ENCODE peak calls at places on chromosome X, in eight cellular contexts. W is GM12865, H is small intestine, Z is choroid plexus epithelial cell, X is BE2C, I is hepatocyte, R is ovary, S is GM06990. B is an unnamed sample.

GRCh38 chrX:99384594-99385374 is 1025.3 kb downstream of the PCDH19 start:
- DNase-seq in W (no peak), H (no peak), Z (no peak), X (no peak), I (no peak), R (no peak), S (no peak), B (no peak)

GRCh38 chrX:150165776-150166610 is 197.1 kb upstream of the MAMLD1 start:
- DNase-seq in W (no peak), H (no peak), Z (no peak), X (no peak), I (no peak), R (no peak), S (no peak), B (no peak)

GRCh38 chrX:29257516-29257915 is 670.3 kb downstream of the IL1RAPL1 start:
- DNase-seq in W (no peak), H (no peak), Z (peak; percentile 66), X (no peak), I (no peak), R (no peak), S (no peak), B (peak; percentile 2)

GRCh38 chrX:1673337-1673736 is 58.5 kb downstream of the ASMT start:
- DNase-seq in W (peak; percentile 52), H (peak; percentile 26), Z (peak; percentile 48), X (no peak), I (peak; percentile 29), R (no peak), S (no peak), B (peak; percentile 22)

GRCh38 chrX:3811331-3812311 is 98.2 kb upstream of the PRKX start:
- DNase-seq in W (peak; percentile 87), H (peak; percentile 35), Z (peak; percentile 69), X (peak; percentile 14), I (peak; percentile 52), R (peak; percentile 34), S (peak; percentile 57), B (peak; percentile 50)

GRCh38 chrX:41333744-41333993 is 293 bp upstream of the DDX3X start:
- DNase-seq in W (peak; percentile 92), H (peak; percentile 73), Z (peak; percentile 85), X (no peak), I (peak; percentile 81), R (peak; percentile 86), S (no peak), B (peak; percentile 83)

GRCh38 chrX:149830192-149830873 is 48.6 kb downstream of the MAGEA9 start:
- DNase-seq in W (peak; percentile 20), H (no peak), Z (peak; percentile 50), X (no peak), I (peak; percentile 33), R (peak; percentile 20), S (peak; percentile 72), B (peak; percentile 21)

GRCh38 chrX:114774691-114775090 is 190.8 kb downstream of the HTR2C start:
- DNase-seq in W (no peak), H (no peak), Z (peak; percentile 17), X (peak; percentile 24), I (peak; percentile 11), R (no peak), S (no peak), B (peak; percentile 1)

GRCh38 chrX:68261060-68261672 is 172.1 kb downstream of the OPHN1 start:
- DNase-seq in W (no peak), H (no peak), Z (peak; percentile 22), X (no peak), I (no peak), R (no peak), S (no peak), B (peak; percentile 15)

GRCh38 chrX:109632906-109633504 is 8.0 kb upstream of the KCNE5 start:
- DNase-seq in W (no peak), H (peak; percentile 5), Z (peak; percentile 53), X (peak; percentile 20), I (peak; percentile 30), R (no peak), S (no peak), B (peak; percentile 8)

GRCh38 chrX:148049441-148049840 is 68.3 kb downstream of the FMR1NB start:
- DNase-seq in W (peak; percentile 45), H (peak; percentile 11), Z (peak; percentile 54), X (no peak), I (peak; percentile 46), R (no peak), S (peak; percentile 9), B (peak; percentile 23)

GRCh38 chrX:57595381-57595811 is 3.6 kb downstream of the ZXDB start:
- DNase-seq in W (peak; percentile 16), H (peak; percentile 1), Z (peak; percentile 80), X (no peak), I (no peak), R (peak; percentile 56), S (no peak), B (peak; percentile 83)

DNA sequence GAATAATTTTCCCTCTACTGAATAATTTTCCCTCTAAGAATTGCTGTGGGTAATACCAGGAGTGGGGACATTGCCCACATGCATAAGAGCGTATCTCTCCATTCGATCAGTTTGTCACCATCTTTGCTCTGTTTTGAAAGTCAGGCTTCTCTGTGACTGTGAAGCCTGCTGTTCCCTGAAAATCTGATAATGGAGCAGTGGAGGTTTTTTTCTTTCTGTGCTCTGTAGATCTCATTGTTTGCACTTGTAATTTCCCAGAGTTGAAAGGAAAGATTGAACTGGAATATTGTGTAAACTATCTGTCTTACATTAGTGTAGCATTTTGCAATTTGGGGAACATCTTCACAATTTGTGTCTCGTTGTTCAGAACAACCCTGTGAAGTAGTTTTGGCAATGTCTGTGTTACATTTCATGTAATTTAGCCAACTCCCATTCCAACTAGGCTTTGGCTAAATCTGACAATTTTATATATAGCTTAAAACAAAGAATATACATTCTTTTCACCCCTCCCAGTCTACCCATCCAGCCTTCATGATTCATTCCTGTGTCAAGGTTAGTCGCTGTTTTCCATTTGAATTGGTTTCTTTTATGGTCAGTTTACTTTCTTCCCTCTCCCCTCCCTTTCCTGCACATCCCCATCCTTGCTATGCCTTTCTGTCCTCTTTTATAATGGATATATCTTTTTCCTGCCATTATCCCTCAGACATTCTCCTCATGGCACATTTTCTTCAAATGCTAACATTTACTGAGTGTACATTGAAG is 4.5 kb downstream of the ZXDB start:
- DNase-seq in W (no peak), H (no peak), Z (no peak), X (no peak), I (no peak), R (no peak), S (no peak), B (no peak)
- H3K4me3 ChIP-seq in W (no peak overlapping the region), H (no peak overlapping the region), Z (peak overlapping the region; percentile 3), X (peak overlapping the region; percentile 56), I (peak overlapping the region; percentile 6), R (no peak overlapping the region), S (peak overlapping the region; percentile 5), B (no peak overlapping the region)

DNA sequence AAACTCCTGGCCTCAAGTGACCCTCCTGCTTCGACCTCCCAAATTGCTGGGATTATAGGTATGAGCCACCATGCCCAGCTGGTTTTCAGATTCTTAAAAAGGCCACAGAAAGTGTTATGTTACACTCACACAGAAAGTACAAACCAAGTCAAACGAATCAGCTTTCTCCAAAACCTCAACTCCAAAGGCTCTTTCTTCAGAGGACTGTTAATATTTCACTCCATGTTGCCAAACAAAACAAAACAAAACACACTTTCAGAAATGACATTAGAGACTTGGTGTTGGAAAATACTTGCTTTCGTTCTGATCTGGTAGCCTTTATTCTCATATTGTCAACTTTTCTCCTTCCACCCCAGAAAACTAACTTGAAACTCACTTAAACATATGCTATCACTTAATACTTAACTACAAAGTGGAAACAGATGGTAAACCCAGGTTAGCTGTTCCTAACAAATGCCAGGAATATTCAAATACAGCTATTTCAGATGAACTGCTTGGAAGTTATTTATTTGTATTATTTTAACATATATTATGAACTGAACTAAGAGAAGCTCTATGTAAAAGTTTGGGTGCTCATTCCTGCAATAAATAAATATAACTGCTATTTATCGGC is 34.7 kb downstream of the RLIM start:
- DNase-seq in W (no peak), H (no peak), Z (peak; percentile 56), X (no peak), I (no peak), R (no peak), S (no peak), B (peak; percentile 52)
- H3K4me3 ChIP-seq in W (no peak overlapping the region), H (no peak overlapping the region), Z (no peak overlapping the region), X (no peak overlapping the region), I (no peak overlapping the region), R (no peak overlapping the region), S (no peak overlapping the region), B (no peak overlapping the region)

GRCh38 chrX:23908219-23909003 is 605 bp downstream of the CXorf58 start:
- DNase-seq in W (peak; percentile 27), H (no peak), Z (no peak), X (no peak), I (peak; percentile 58), R (no peak), S (no peak), B (no peak)

GRCh38 chrX:23911436-23911835 is 3.6 kb downstream of the CXorf58 start:
- DNase-seq in W (no peak), H (no peak), Z (no peak), X (no peak), I (no peak), R (no peak), S (no peak), B (no peak)

GRCh38 chrX:23907106-23907495 is 637 bp downstream of the APOO start:
- DNase-seq in W (peak; percentile 32), H (no peak), Z (no peak), X (no peak), I (no peak), R (no peak), S (no peak), B (no peak)

GRCh38 chrX:23904096-23904495 is 3.6 kb downstream of the APOO start:
- DNase-seq in W (peak; percentile 36), H (no peak), Z (peak; percentile 70), X (no peak), I (no peak), R (no peak), S (no peak), B (peak; percentile 37)

DNA sequence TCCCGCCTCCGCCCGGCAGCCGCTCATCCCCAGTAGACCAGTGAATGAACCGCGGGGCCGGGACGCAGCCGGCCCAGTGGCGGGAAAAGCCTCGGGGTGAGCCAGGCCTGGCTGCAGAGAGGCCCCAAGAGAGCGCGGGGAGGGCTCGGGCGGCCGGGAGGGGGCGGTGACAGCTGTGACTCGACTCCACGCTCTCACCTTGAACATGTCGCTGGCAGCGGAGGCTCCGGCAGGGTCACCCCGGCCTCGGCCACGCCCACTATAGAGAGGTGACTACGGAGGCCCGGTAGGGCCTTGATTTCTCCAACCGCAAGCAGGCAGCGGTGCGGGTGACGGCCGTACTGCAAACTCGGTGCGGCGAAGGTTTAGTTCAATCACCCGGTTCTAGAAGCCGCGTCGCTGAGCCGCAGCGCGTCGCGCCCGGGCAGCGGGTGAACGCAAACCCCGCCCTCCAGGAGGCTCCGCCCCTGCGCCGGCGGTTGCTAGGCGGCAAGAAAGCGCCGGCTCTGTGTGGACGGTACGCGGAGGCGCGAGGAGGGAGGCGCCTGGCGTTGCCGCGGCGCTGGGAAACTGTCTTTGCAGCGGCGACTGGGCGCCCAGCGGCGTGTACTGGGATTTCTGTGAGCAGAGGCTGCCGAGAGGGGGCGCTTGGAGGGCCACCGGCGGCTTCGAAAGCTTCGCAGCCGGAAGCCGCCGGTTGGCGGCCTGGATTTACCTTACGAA is at the start of the genes APOO and CXorf58:
- DNase-seq in W (peak; percentile 96), H (peak; percentile 90), Z (peak; percentile 93), X (peak; percentile 92), I (peak; percentile 99), R (peak; percentile 88), S (peak; percentile 97), B (peak; percentile 89)
- H3K4me3 ChIP-seq in W (peak within 1 kb of the TSS; percentile 87), H (peak within 1 kb of the TSS; percentile 57), Z (peak within 1 kb of the TSS; percentile 71), X (peak within 1 kb of the TSS; percentile 68), I (peak within 1 kb of the TSS; percentile 53), R (peak within 1 kb of the TSS; percentile 60), S (peak within 1 kb of the TSS; percentile 73), B (peak within 1 kb of the TSS; percentile 69)

DNA sequence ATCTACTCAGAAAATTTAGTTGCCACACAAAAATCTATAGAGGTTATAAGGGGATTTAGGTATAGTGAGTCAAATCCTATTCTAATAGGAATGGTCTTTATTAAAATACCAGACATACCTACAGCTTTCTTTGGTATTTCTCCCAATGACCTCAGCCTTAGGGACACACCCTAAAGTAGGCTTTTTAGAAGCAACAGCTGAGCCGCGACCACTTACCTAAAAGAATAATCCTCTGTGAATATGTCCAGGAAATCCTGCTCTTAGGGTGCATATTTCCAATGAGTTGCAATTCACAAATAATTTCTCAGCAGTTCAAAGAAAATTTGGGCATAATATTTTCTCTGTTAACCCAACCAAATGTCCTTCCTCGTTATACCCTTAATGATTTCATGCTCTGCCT is 2.7 kb downstream of the DCX start:
- DNase-seq in W (no peak), H (no peak), Z (no peak), X (no peak), I (no peak), R (no peak), S (no peak), B (no peak)
- H3K4me3 ChIP-seq in W (no peak overlapping the region), H (no peak overlapping the region), Z (no peak overlapping the region), X (peak overlapping the region; percentile 71), I (no peak overlapping the region), R (no peak overlapping the region), S (no peak overlapping the region), B (no peak overlapping the region)